ENCODE peak calls at places on chromosomes 11 and 22, in eight cellular contexts. Z, R, K, P, Y, T, F and S are unnamed samples.

GRCh38 chr11:102762414-102762813 is 18.0 kb downstream of the MMP10 start:
- DNase-seq in Y (no peak), Z (no peak), R (no peak), F (no peak), K (no peak), P (no peak), T (no peak), S (no peak)

GRCh38 chr11:93740802-93741093 is 547 bp downstream of the TAF1D start:
- DNase-seq in Z (peak), P (no peak), F (peak), Y (peak), T (peak), R (no peak), K (peak), S (peak)

GRCh38 chr11:124315052-124315451 is 1.3 kb upstream of the OR8D1 start:
- DNase-seq in Z (no peak), T (no peak), P (no peak), Y (no peak), R (no peak), F (no peak), K (no peak), S (no peak)

GRCh38 chr22:30400159-30400558 is 3.3 kb downstream of the SEC14L2 start:
- DNase-seq in R (no peak), K (no peak), Z (no peak), T (no peak), Y (no peak), P (no peak), F (no peak), S (no peak)

GRCh38 chr11:133905677-133906156 is 51.1 kb downstream of the IGSF9B start:
- DNase-seq in R (no peak), T (no peak), Z (no peak), P (no peak), K (no peak), Y (no peak), F (no peak), S (no peak)

GRCh38 chr11:18192988-18193387 is 20.4 kb downstream of the MRGPRX4 start:
- DNase-seq in P (no peak), Y (no peak), Z (no peak), K (peak), R (no peak), F (no peak), T (no peak), S (no peak)

GRCh38 chr22:23763579-23764331 is 965 bp downstream of the C22orf15 start:
- DNase-seq in R (no peak), Z (peak), T (no peak), F (no peak), P (no peak), K (no peak), Y (peak), S (no peak)

GRCh38 chr22:41352058-41352457 is 29.7 kb upstream of the TEF start:
- DNase-seq in R (no peak), Y (no peak), T (no peak), F (no peak), P (peak), K (no peak), Z (no peak), S (no peak)

GRCh38 chr11:127564803-127565202 is 564.2 kb upstream of the KIRREL3 start:
- DNase-seq in T (no peak), P (no peak), F (no peak), Y (no peak), R (no peak), Z (no peak), K (no peak), S (no peak)

GRCh38 chr22:24164823-24165379 is 16.4 kb upstream of the SUSD2 start:
- DNase-seq in K (no peak), Y (no peak), Z (no peak), T (no peak), P (no peak), F (no peak), R (no peak), S (no peak)

GRCh38 chr11:94884322-94884721 is 89.0 kb downstream of the CWC15 start:
- DNase-seq in Y (no peak), K (no peak), P (no peak), T (no peak), R (no peak), Z (no peak), F (no peak), S (no peak)

GRCh38 chr11:16382638-16383380 is 26.5 kb upstream of the SOX6 start:
- DNase-seq in Y (no peak), P (no peak), F (no peak), R (no peak), Z (no peak), T (no peak), K (no peak), S (no peak)

GRCh38 chr11:119315139-119316016 is 1.6 kb downstream of the MCAM start:
- DNase-seq in F (no peak), R (no peak), P (no peak), K (peak), T (no peak), Z (peak), Y (no peak), S (peak)

GRCh38 chr11:64268687-64269379 is 15.6 kb downstream of the BAD start:
- DNase-seq in Z (no peak), P (no peak), Y (peak), R (no peak), K (no peak), F (no peak), T (no peak), S (peak)

GRCh38 chr22:40463017-40463631 is 92.7 kb downstream of the SGSM3 start:
- DNase-seq in Y (peak), Z (peak), K (no peak), P (no peak), R (no peak), T (no peak), F (no peak), S (no peak)

GRCh38 chr11:25252854-25253253 is 756.0 kb downstream of the LUZP2 start:
- DNase-seq in F (no peak), K (no peak), P (no peak), Y (no peak), Z (no peak), T (no peak), R (no peak), S (no peak)

GRCh38 chr22:36977401-36977861 is 41.8 kb downstream of the TST start:
- DNase-seq in P (no peak), Y (peak), R (peak), K (peak), Z (peak), F (peak), T (peak), S (peak)

GRCh38 chr11:94897330-94897768 is 76.0 kb downstream of the CWC15 start:
- DNase-seq in K (peak), Z (peak), Y (peak), R (no peak), P (peak), F (peak), T (no peak), S (peak)

GRCh38 chr22:25551396-25551795 is 13.1 kb upstream of the GRK3 start:
- DNase-seq in Y (no peak), T (no peak), P (no peak), K (no peak), R (no peak), F (no peak), Z (no peak), S (no peak)